ENCODE peak calls at places on chromosomes 2 and 18, in four cellular contexts. U, T, Y and I are unnamed samples.
A peak's percentile ranks its signal among the peaks of the same experiment; 100 is the strongest.

GRCh38 chr18:45384137-45384998 is 230.9 kb upstream of the SLC14A2 start:
- DNase-seq in T (no peak), Y (peak; percentile 10), U (peak; percentile 9), I (peak; percentile 59)

GRCh38 chr2:26738481-26738880 is 25.6 kb upstream of the SLC35F6 start:
- DNase-seq in T (no peak), U (no peak), Y (no peak), I (no peak)

GRCh38 chr2:61707984-61708852 is 145.6 kb downstream of the FAM161A start:
- DNase-seq in T (no peak), U (peak; percentile 57), Y (peak; percentile 34), I (peak; percentile 60)

GRCh38 chr18:49521251-49521650 is 34.2 kb upstream of the C18orf32 start:
- DNase-seq in U (no peak), Y (no peak), T (no peak), I (no peak)

GRCh38 chr18:2411381-2411977 is 159.8 kb downstream of the METTL4 start:
- DNase-seq in Y (no peak), U (no peak), T (no peak), I (no peak)

GRCh38 chr2:240296611-240297552 is 138.6 kb upstream of the GPC1 start:
- DNase-seq in T (peak; percentile 88), Y (no peak), U (no peak), I (peak; percentile 23)

GRCh38 chr2:224183086-224183485 is 144.0 kb upstream of the SERPINE2 start:
- DNase-seq in Y (no peak), T (no peak), U (no peak), I (no peak)

GRCh38 chr2:44529448-44529847 is 167.7 kb downstream of the CAMKMT start:
- DNase-seq in Y (no peak), U (no peak), T (no peak), I (no peak)

GRCh38 chr2:45009303-45009927 is at the start of gene SIX2:
- DNase-seq in U (peak; percentile 81), T (peak; percentile 92), Y (no peak), I (peak; percentile 90)

DNA sequence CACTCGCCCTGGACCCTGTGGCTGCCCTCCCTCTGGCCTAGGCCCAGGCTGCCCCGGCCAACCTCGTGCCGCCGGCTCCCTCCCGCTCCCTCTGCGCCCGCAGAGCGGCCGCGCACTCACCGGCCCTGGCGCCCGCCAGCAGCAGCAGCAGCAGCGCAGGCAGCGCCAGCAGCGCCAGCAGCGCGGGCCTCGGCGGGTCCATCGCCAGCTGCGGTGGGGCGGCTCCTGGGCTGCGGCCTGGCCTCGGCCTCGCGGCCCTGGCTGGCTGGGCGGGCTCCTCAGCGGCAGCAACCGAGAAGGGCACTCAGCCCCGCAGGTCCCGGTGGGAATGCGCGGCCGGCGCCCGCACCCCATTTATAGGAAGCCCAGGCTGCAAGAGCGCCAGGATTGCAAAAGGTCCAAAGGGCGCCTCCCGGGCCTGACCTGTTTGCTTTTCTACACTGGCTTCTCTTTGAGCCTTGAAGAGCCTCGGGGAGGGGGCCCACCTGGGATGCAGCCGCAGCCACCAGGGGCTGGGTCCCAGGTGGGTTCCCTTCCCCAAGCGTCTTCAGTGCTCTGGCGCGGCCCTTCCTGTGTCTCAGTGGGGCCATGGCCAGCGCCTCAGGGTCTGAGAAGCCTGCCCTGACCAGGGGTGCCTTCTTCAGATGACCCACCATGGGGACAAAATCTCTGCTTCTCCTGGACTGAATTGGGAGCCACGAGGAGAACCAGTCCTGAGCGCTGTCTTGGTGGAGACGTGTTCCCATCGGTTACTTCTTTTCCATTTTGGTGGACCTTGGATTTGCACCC is at the start of gene APOB:
- DNase-seq in Y (no peak), U (no peak), T (peak; percentile 61), I (no peak)
- TF ChIP-seq POLR2A in Y (no peak), U (no peak), T (no peak), I (no peak)

GRCh38 chr2:99217929-99218501 is 37.0 kb downstream of the MRPL30 start:
- DNase-seq in T (no peak), U (no peak), Y (no peak), I (no peak)

GRCh38 chr2:99216096-99216495 is 35.1 kb downstream of the MRPL30 start:
- DNase-seq in T (no peak), U (no peak), Y (no peak), I (no peak)
- TF ChIP-seq POLR2A in T (no peak), U (no peak), Y (no peak), I (no peak)

DNA sequence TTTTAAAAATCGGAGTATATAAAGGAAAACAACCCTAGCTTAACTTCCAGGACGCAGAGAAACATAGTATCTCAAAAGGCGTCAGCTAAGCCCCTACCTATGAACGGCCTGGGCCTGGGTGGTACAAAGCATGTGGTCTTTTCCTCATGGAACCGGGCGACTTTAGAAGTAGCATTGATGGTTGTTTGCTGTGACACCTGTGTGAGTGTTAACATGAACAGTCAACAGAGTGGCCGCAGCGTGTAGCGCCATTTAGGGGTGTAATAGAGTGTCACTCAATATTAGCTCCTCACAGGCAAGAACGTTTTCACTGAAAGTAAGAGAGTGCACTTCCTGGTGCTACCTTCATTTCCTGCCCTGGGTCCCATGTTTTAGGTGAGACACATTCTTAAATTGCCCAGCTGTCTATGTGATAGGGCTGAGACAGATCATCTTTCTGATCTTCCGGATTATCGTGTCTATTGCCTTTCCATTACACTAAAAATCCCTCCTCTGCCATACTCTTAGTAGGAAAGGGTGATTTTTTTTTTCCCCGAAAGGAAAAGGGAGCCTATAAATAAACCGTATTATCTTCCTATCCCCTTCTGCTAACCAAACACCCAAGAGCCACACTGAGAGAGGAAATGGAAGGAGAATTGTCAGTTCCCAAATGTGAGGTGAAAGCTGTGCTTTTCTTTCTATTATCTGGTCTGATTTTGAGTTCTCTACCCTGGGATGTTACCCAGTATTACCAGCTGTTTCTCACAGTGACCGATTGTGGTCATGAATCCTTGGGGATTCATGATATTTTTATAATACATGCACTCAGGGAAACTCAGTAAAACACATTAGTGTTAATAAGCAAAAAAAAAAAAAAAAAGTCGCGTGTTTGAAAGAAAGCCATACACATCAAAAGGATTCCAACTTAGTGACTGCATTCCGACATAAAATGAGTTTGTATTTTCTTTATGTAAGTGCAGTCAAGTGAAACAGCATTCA is 1.4 kb downstream of the GORASP2 start:
- DNase-seq in Y (peak; percentile 33), T (no peak), U (peak; percentile 70), I (no peak)
- TF ChIP-seq POLR2A in Y (peak; percentile 77), T (no peak), U (no peak), I (no peak)

DNA sequence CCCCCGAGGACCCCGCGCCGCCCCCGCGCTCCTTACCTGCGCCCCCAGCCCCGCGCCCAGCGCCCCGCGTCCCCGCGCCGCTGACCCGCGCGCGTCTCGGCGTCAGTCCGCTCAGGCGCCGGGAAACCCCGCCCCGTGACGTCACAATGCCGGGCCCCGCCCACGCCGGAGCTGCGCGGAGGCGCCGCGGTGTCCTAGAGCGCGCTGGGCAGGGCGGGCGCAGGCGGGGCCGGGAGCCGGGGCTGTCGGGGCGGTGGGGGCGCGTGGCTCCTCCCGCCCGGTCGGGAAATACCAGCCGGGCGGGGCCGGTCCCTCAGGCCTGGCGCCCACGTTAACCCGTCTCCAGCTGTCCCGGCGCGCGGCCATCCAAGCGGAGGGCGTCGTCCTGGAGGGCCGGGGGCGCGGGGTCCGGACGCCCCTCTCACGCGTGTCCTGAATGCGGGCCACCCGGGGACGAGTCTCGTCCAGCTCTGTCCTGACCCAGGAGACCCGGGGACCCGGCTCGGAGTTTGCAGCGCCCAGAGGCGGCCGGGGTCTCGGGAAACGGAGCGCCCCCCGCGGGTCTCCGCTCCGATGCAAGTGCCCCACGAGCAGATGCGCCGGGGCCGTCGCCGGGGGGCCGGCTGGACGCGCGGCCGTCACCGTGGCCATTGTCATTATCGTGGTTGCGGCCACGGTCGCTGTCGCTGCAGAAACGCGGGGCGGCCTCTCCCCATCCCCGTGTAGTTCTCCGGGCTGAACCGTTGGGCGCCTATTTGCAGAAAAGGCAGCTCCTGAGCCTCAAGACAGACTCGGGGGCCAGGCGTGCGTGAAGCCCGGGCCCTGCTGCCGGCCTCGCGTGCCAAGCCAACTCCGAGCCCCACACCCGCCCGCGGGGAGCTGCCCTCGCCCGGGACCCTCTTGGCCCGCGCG is at the start of gene SLC66A2:
- DNase-seq in T (peak; percentile 98), Y (peak; percentile 88), U (peak; percentile 43), I (peak; percentile 94)
- TF ChIP-seq POLR2A in T (peak; percentile 74), Y (peak; percentile 41), U (peak; percentile 54), I (no peak)

GRCh38 chr2:74262681-74263080 is 64.3 kb downstream of the MTHFD2 start:
- DNase-seq in U (no peak), Y (no peak), T (no peak), I (no peak)
- TF ChIP-seq POLR2A in U (no peak), Y (no peak), T (no peak), I (no peak)

GRCh38 chr2:241736111-241736510 is 1.7 kb downstream of the D2HGDH start:
- DNase-seq in U (no peak), T (no peak), Y (no peak), I (no peak)

GRCh38 chr2:241734208-241734466 is 293 bp upstream of the D2HGDH start:
- DNase-seq in T (no peak), Y (no peak), U (no peak), I (no peak)

GRCh38 chr2:241733391-241734207 is 831 bp upstream of the D2HGDH start:
- DNase-seq in T (peak; percentile 66), Y (no peak), U (no peak), I (no peak)

GRCh38 chr2:241738040-241738686 is 3.7 kb downstream of the D2HGDH start:
- DNase-seq in U (no peak), T (no peak), Y (no peak), I (no peak)

GRCh38 chr2:241734467-241735208 is at the start of gene D2HGDH:
- DNase-seq in Y (peak; percentile 88), U (peak; percentile 63), T (peak; percentile 98), I (peak; percentile 97)
- TF ChIP-seq POLR2A in Y (peak; percentile 68), U (peak; percentile 92), T (peak; percentile 92), I (no peak)

GRCh38 chr2:20186078-20186854 is 38.7 kb downstream of the SDC1 start:
- DNase-seq in T (no peak), U (peak; percentile 42), Y (no peak), I (peak; percentile 56)
- TF ChIP-seq POLR2A in T (no peak), U (no peak), Y (peak; percentile 33), I (no peak)

DNA sequence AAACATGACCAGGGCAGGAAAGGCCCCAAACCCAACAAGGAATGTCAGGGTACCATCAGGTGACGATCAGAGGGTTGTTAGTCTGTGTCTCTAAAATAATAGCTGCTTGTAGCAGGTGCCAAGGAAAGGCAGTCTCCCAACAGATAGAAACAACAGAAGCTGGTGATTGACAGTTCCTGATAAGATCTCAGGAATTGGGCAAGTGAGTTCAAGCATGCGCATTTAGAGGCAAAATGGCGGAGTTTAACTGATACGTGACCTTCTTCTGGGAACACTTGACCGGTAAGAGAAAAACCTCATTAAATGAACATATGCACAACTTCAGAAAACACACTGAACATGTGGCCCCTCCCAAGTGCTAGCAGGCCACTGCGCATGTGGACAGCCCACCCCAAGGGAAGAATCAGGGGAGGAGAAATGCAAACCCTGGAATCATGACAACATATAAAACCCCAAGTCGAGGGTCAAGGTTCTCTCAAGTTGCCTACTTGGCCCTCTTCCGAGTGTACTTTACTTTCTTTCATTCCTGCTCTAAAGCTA is 664.9 kb downstream of the KCNJ3 start:
- DNase-seq in T (no peak), Y (no peak), U (no peak), I (no peak)
- TF ChIP-seq POLR2A in T (no peak), Y (no peak), U (no peak), I (no peak)